ENCODE peak calls at places on chromosomes 1 and 21, in eight cellular contexts. T is GM13977, C is T-cell, S is A172, P is stomach, K is memory B cell, E is GM23248, Z is NCI-H1694 treated with DMSO at 0.1 percent for 48 hours. X is an unnamed sample.

GRCh38 chr1:242426271-242426905 is 98.1 kb downstream of the PLD5 start:
- DNase-seq in E (no peak), T (no peak), S (no peak), C (no peak), P (no peak), Z (no peak), K (no peak), X (no peak)

GRCh38 chr1:22132517-22133235 is 10.2 kb downstream of the WNT4 start:
- DNase-seq in S (peak; percentile 74), Z (no peak), K (no peak), P (no peak), E (peak; percentile 90), C (no peak), T (no peak), X (no peak)

GRCh38 chr1:80448081-80448480 is 1352.7 kb upstream of the ADGRL2 start:
- DNase-seq in P (no peak), T (no peak), C (no peak), S (no peak), E (no peak), K (no peak), Z (no peak), X (no peak)

GRCh38 chr1:234369784-234370183 is 3.5 kb upstream of the COA6 start:
- DNase-seq in E (peak; percentile 19), T (no peak), Z (no peak), K (no peak), C (no peak), P (no peak), S (peak; percentile 41), X (no peak)

GRCh38 chr1:20634594-20635084 is 1.4 kb downstream of the PINK1 start:
- DNase-seq in K (no peak), S (no peak), Z (no peak), E (peak; percentile 73), T (no peak), C (no peak), P (peak; percentile 68), X (no peak)

GRCh38 chr1:111227434-111227833 is at the start of gene CHI3L2:
- DNase-seq in P (no peak), S (no peak), E (peak; percentile 58), Z (no peak), T (no peak), K (no peak), C (no peak), X (no peak)

GRCh38 chr1:3364526-3364925 is 89.9 kb upstream of the ARHGEF16 start:
- DNase-seq in P (no peak), E (no peak), C (no peak), Z (no peak), S (no peak), T (no peak), K (no peak), X (no peak)

GRCh38 chr1:20233394-20233793 is 47.1 kb upstream of the PLA2G2C start:
- DNase-seq in S (peak; percentile 3), K (peak; percentile 40), E (peak; percentile 58), P (no peak), C (no peak), T (peak; percentile 48), Z (peak; percentile 79), X (no peak)

GRCh38 chr1:8423134-8423701 is 105.3 kb downstream of the SLC45A1 start:
- DNase-seq in T (peak; percentile 59), C (peak; percentile 10), P (no peak), Z (no peak), S (no peak), E (peak; percentile 61), K (no peak), X (no peak)

GRCh38 chr1:72845342-72845741 is 563.0 kb upstream of the NEGR1 start:
- DNase-seq in E (peak; percentile 17), C (no peak), T (no peak), K (no peak), S (no peak), Z (no peak), P (no peak), X (no peak)

GRCh38 chr1:99645699-99646531 is at the start of gene PALMD:
- DNase-seq in C (no peak), T (no peak), S (peak; percentile 8), P (peak; percentile 51), E (peak; percentile 42), K (no peak), Z (peak; percentile 73), X (no peak)

GRCh38 chr21:41582298-41582840 is 74.4 kb upstream of the TMPRSS2 start:
- DNase-seq in Z (no peak), E (no peak), S (no peak), C (no peak), T (no peak), P (peak; percentile 23), K (no peak), X (no peak)

GRCh38 chr1:15090373-15090772 is 63.2 kb upstream of the TMEM51 start:
- DNase-seq in P (peak; percentile 95), S (peak; percentile 5), T (peak; percentile 55), K (peak; percentile 28), C (no peak), E (no peak), Z (no peak), X (peak; percentile 26)

GRCh38 chr1:204478921-204479320 is 15.7 kb downstream of the PIK3C2B start:
- DNase-seq in C (no peak), K (no peak), Z (no peak), E (no peak), T (no peak), P (no peak), S (no peak), X (no peak)

X was measured in GM19239.